ENCODE peak calls at places on chromosomes 16 and 17, in four cellular contexts. One of them, this sample, is unnamed.

GRCh38 chr17:43671075-43671692 is 9.5 kb upstream of the MEOX1 start:
- DNase-seq in K562: no peak
- DNase-seq in A549: no peak
- DNase-seq in HepG2: no peak
- DNase-seq in this sample: no peak

GRCh38 chr16:10668322-10669045 is 26.2 kb downstream of the TEKT5 start:
- DNase-seq in HepG2: peak; percentile 64
- DNase-seq in A549: peak; percentile 45
- DNase-seq in K562: peak; percentile 45
- DNase-seq in this sample: peak; percentile 14

GRCh38 chr16:84832488-84833141 is 12.8 kb downstream of the CRISPLD2 start:
- DNase-seq in A549: no peak
- DNase-seq in HepG2: no peak
- DNase-seq in K562: no peak
- DNase-seq in this sample: no peak

GRCh38 chr17:499836-500543 is 147.4 kb upstream of the RPH3AL start:
- DNase-seq in HepG2: no peak
- DNase-seq in A549: no peak
- DNase-seq in K562: no peak
- DNase-seq in this sample: no peak

GRCh38 chr17:36525113-36525512 is 9.6 kb downstream of the MYO19 start:
- DNase-seq in A549: no peak
- DNase-seq in HepG2: no peak
- DNase-seq in K562: no peak
- DNase-seq in this sample: no peak

GRCh38 chr16:85781156-85781555 is 18.2 kb downstream of the EMC8 start:
- DNase-seq in HepG2: no peak
- DNase-seq in A549: no peak
- DNase-seq in K562: no peak
- DNase-seq in this sample: no peak

GRCh38 chr16:53743149-53743566 is 39.2 kb downstream of the FTO start:
- DNase-seq in HepG2: peak; percentile 39
- DNase-seq in K562: no peak
- DNase-seq in A549: no peak
- DNase-seq in this sample: peak; percentile 28

GRCh38 chr17:76261421-76262215 is 3.5 kb upstream of the UBALD2 start:
- DNase-seq in HepG2: no peak
- DNase-seq in A549: no peak
- DNase-seq in K562: no peak
- DNase-seq in this sample: peak; percentile 94

GRCh38 chr17:1635675-1636465 is 7.2 kb upstream of the SLC43A2 start:
- DNase-seq in K562: no peak
- DNase-seq in HepG2: no peak
- DNase-seq in A549: no peak
- DNase-seq in this sample: no peak

GRCh38 chr16:14181371-14182050 is 110.4 kb downstream of the MRTFB start:
- DNase-seq in A549: peak; percentile 28
- DNase-seq in HepG2: no peak
- DNase-seq in K562: no peak
- DNase-seq in this sample: peak; percentile 26

GRCh38 chr16:51095890-51096626 is 55.0 kb downstream of the SALL1 start:
- DNase-seq in HepG2: peak; percentile 32
- DNase-seq in K562: no peak
- DNase-seq in A549: no peak
- DNase-seq in this sample: no peak

GRCh38 chr17:44272321-44272951 is 4.5 kb upstream of the SLC4A1 start:
- DNase-seq in HepG2: no peak
- DNase-seq in A549: no peak
- DNase-seq in K562: no peak
- DNase-seq in this sample: no peak

GRCh38 chr16:78277374-78277773 is 177.9 kb downstream of the WWOX start:
- DNase-seq in HepG2: no peak
- DNase-seq in A549: no peak
- DNase-seq in K562: no peak
- DNase-seq in this sample: no peak

GRCh38 chr17:37708616-37709212 is 36.1 kb downstream of the HNF1B start:
- DNase-seq in A549: peak; percentile 72
- DNase-seq in K562: no peak
- DNase-seq in HepG2: peak; percentile 97
- DNase-seq in this sample: no peak

GRCh38 chr17:20189322-20189721 is 180.2 kb downstream of the SPECC1 start:
- DNase-seq in A549: no peak
- DNase-seq in HepG2: no peak
- DNase-seq in K562: peak; percentile 44
- DNase-seq in this sample: no peak

GRCh38 chr17:77445908-77446535 is 305.3 kb downstream of the SEC14L1 start:
- DNase-seq in A549: no peak
- DNase-seq in K562: peak; percentile 60
- DNase-seq in HepG2: no peak
- DNase-seq in this sample: peak; percentile 72

GRCh38 chr16:12800751-12801308 is 2.9 kb downstream of the CPPED1 start:
- DNase-seq in HepG2: no peak
- DNase-seq in A549: no peak
- DNase-seq in K562: no peak
- DNase-seq in this sample: peak; percentile 55

GRCh38 chr16:27097671-27098275 is 31.0 kb downstream of the C16orf82 start:
- DNase-seq in A549: no peak
- DNase-seq in HepG2: no peak
- DNase-seq in K562: no peak
- DNase-seq in this sample: no peak

GRCh38 chr17:50170662-50171370 is 5.0 kb downstream of the SGCA start:
- DNase-seq in HepG2: no peak
- DNase-seq in A549: no peak
- DNase-seq in K562: no peak
- DNase-seq in this sample: no peak

DNA sequence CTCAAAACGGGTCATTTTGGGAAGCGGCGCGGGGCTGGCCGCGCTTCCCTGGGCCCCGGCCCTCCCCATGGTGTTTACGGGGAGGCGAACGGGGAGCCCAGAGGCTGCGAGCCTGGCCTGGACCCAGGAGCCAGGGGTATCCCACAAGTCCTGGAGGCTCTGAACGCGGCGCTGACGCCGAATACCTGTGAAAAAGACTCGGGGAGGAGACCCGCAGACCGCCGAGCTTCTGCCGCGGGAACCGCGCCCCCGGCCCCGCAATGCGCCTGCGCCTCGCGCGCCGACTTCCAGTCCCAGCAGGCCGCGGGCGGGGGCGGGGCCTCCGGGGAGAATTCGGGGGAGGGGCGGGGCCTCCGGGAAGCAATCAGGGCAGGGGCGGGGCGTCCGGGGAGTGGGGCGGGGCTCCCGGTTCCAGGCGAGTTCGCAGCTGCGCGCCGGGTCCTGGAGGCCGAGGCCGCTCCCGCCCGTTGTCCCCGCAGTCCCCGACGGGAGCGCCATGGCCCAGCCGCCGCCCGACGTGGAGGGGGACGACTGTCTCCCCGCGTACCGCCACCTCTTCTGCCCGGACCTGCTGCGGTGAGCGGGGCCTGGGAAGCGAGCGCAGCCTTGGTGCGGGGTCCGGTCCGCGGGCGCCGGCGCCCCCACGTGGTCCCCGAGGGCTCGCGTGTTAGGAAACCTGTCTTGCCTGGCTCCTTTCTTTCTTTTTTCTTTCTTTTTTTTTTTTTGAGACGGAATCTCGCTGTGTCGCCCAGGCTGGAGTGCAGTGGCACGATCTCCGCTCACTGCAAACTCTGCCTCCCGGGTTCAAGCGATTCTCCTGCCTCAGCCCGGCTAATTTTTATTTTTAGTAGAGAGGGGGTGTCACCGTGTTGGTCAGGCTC is at the start of gene DECR2:
- DNase-seq in HepG2: peak; percentile 76
- DNase-seq in K562: peak; percentile 97
- DNase-seq in A549: peak; percentile 80
- DNase-seq in this sample: peak; percentile 87
- TF ChIP-seq CTCF in HepG2: peak; percentile 67
- TF ChIP-seq CTCF in K562: peak; percentile 63
- TF ChIP-seq CTCF in A549: peak; percentile 67
- TF ChIP-seq CTCF in this sample: peak; percentile 60

GRCh38 chr17:45364531-45365390 is 47.9 kb upstream of the MAP3K14 start:
- DNase-seq in K562: no peak
- DNase-seq in HepG2: no peak
- DNase-seq in A549: no peak
- DNase-seq in this sample: peak; percentile 30
- TF ChIP-seq MYC in K562: no peak
- TF ChIP-seq MYC in HepG2: no peak
- TF ChIP-seq MYC in A549: no peak
- TF ChIP-seq MYC in this sample: no peak

DNA sequence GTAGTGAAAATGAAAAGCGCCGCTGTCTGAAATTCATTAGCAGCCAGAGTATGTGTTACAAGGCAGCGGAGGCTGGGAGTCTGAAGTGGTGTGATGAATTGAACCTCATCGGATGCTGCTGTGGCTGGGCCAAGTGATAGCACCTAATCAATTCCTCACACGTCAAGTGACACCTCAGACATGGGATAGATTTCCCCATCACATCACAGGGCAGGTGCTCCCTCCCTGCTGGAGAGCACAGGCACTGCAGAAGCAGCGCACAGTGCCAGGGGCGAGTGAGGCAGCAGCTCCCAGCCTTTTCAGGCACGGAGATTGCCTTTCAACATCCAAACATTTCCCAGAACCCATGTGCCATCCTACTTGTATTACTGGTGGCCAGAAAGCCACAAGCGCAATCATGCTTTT is 32.2 kb downstream of the DRC3 start:
- DNase-seq in K562: peak; percentile 15
- DNase-seq in A549: peak; percentile 80
- DNase-seq in HepG2: no peak
- DNase-seq in this sample: no peak
- TF ChIP-seq CTCF in K562: no peak
- TF ChIP-seq CTCF in A549: no peak
- TF ChIP-seq CTCF in HepG2: no peak
- TF ChIP-seq CTCF in this sample: peak; percentile 18

GRCh38 chr17:28471531-28472342 is 1.7 kb upstream of the SLC13A2 start:
- DNase-seq in A549: no peak
- DNase-seq in K562: no peak
- DNase-seq in HepG2: no peak
- DNase-seq in this sample: no peak
- TF ChIP-seq MYC in A549: no peak
- TF ChIP-seq MYC in K562: no peak
- TF ChIP-seq MYC in HepG2: no peak
- TF ChIP-seq MYC in this sample: no peak

DNA sequence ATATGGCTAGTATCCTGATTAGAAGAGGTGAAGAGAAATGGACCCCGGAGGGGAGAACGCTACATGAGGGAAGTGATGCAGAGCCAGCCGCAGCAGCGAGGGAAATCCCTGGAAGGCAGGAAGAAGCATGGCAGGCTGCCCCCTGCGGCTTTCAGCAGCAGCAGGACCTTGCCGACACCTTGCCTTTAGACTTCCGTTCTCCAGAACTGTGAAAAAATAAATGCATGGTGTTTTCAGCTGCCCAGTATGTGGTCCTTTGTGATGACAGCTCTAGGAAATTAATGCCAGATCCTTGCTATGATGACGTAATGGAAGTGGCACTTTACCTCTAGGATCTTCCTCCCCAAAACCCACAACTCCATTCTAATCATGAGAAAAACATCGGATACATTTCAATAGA is 9.7 kb upstream of the ZFP1 start:
- DNase-seq in K562: no peak
- DNase-seq in A549: no peak
- DNase-seq in HepG2: no peak
- DNase-seq in this sample: no peak
- TF ChIP-seq CTCF in K562: no peak
- TF ChIP-seq CTCF in A549: no peak
- TF ChIP-seq CTCF in HepG2: no peak
- TF ChIP-seq CTCF in this sample: no peak

DNA sequence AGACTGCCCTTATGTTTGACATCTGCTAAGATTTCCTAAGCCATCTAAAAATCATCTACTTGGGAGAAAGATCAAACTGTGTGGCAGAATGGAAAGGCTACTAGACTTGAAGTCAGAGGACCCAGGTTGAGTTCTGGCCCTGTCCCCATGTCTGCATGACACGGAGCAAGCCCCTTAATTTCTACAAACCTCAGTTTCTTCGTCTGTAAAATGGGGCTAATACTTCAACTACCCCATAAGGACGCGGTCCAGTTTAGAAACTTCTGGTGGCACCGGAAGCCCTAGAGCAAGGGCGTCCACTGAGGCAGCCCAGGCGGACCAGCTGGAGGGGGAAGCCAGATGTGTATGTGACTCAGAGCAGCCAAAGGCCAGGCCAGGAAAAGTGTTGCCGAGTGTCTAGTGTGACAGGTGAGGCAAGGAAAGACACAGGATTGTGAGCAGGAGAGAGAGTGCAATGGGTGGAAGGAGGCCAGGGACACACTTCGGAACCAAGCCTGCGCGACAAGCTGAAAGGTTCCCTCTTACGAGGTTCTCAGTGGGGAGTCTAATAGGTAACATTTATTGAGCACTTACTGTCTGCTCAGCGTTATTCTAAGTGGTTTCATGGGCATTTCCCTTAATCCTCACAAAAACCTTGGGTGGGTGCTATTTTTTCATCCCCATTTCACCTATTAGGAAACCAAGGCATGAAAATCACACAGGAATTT is 17.8 kb upstream of the PITPNM3 start:
- DNase-seq in A549: no peak
- DNase-seq in K562: no peak
- DNase-seq in HepG2: no peak
- DNase-seq in this sample: no peak
- TF ChIP-seq MYC in A549: no peak
- TF ChIP-seq MYC in K562: no peak
- TF ChIP-seq MYC in HepG2: no peak
- TF ChIP-seq MYC in this sample: no peak

DNA sequence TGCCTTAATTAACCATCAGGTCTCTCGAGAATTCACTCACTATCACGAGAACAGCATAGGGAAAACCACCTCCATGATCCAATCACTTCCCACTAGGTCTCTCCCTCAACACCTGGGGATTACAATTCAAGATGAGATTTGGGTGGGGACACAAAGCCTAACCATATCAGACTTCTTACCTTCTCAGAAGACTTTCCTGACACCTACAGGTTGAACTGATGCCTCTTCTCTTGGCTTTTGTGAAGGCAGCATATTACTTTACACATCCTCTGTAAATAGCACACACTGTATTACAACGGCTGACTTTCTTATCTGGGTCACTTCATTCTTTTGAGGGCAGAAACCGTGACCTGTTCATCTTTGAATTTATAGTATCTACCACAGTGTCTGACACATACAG is 23.6 kb downstream of the BMERB1 start:
- DNase-seq in A549: no peak
- DNase-seq in K562: no peak
- DNase-seq in HepG2: no peak
- DNase-seq in this sample: no peak
- TF ChIP-seq CTCF in A549: no peak
- TF ChIP-seq CTCF in K562: no peak
- TF ChIP-seq CTCF in HepG2: peak; percentile 74
- TF ChIP-seq CTCF in this sample: no peak